ENCODE peak calls at places on chromosomes 1 and 21, in eight cellular contexts. One of them, this sample, is unnamed.

GRCh38 chr1:174968750-174969244 is 30.9 kb upstream of the CACYBP start:
- DNase-seq in A549: no peak
- DNase-seq in H9: no peak
- DNase-seq in upper lobe of right lung: no peak
- DNase-seq in esophagus squamous epithelium: no peak
- DNase-seq in testis: no peak
- DNase-seq in HAP-1: no peak
- DNase-seq in IMR-90: peak; percentile 57
- DNase-seq in this sample: no peak

GRCh38 chr1:154629160-154630073 is 21.4 kb upstream of the ADAR start:
- DNase-seq in A549: no peak
- DNase-seq in H9: no peak
- DNase-seq in upper lobe of right lung: no peak
- DNase-seq in esophagus squamous epithelium: no peak
- DNase-seq in testis: no peak
- DNase-seq in HAP-1: no peak
- DNase-seq in IMR-90: peak; percentile 65
- DNase-seq in this sample: no peak

GRCh38 chr1:90712153-90712930 is 4.8 kb downstream of the BARHL2 start:
- DNase-seq in A549: no peak
- DNase-seq in H9: peak; percentile 39
- DNase-seq in upper lobe of right lung: no peak
- DNase-seq in esophagus squamous epithelium: no peak
- DNase-seq in testis: no peak
- DNase-seq in HAP-1: no peak
- DNase-seq in IMR-90: no peak
- DNase-seq in this sample: peak; percentile 63

GRCh38 chr1:27142464-27142863 is 12.5 kb downstream of the SLC9A1 start:
- DNase-seq in A549: no peak
- DNase-seq in H9: peak; percentile 62
- DNase-seq in upper lobe of right lung: no peak
- DNase-seq in esophagus squamous epithelium: no peak
- DNase-seq in testis: no peak
- DNase-seq in HAP-1: no peak
- DNase-seq in IMR-90: no peak
- DNase-seq in this sample: no peak

GRCh38 chr1:6393400-6394187 is at the start of gene ACOT7:
- DNase-seq in A549: peak; percentile 68
- DNase-seq in H9: peak; percentile 90
- DNase-seq in upper lobe of right lung: peak; percentile 95
- DNase-seq in esophagus squamous epithelium: peak; percentile 40
- DNase-seq in testis: peak; percentile 94
- DNase-seq in HAP-1: peak; percentile 93
- DNase-seq in IMR-90: peak; percentile 78
- DNase-seq in this sample: peak; percentile 95

GRCh38 chr1:36172017-36172747 is 16.2 kb downstream of the MAP7D1 start:
- DNase-seq in A549: no peak
- DNase-seq in H9: no peak
- DNase-seq in upper lobe of right lung: no peak
- DNase-seq in esophagus squamous epithelium: no peak
- DNase-seq in testis: no peak
- DNase-seq in HAP-1: no peak
- DNase-seq in IMR-90: no peak
- DNase-seq in this sample: no peak

GRCh38 chr21:46096997-46097825 is 701 bp upstream of the COL6A2 start:
- DNase-seq in A549: no peak
- DNase-seq in H9: peak; percentile 44
- DNase-seq in upper lobe of right lung: peak; percentile 62
- DNase-seq in esophagus squamous epithelium: no peak
- DNase-seq in testis: peak; percentile 13
- DNase-seq in HAP-1: peak; percentile 27
- DNase-seq in IMR-90: no peak
- DNase-seq in this sample: no peak

GRCh38 chr1:26003262-26003661 is 5.4 kb upstream of the PAFAH2 start:
- DNase-seq in A549: no peak
- DNase-seq in H9: no peak
- DNase-seq in upper lobe of right lung: no peak
- DNase-seq in esophagus squamous epithelium: no peak
- DNase-seq in testis: no peak
- DNase-seq in HAP-1: no peak
- DNase-seq in IMR-90: no peak
- DNase-seq in this sample: no peak

GRCh38 chr1:186188004-186188539 is 187.0 kb downstream of the TPR start:
- DNase-seq in A549: peak; percentile 40
- DNase-seq in H9: no peak
- DNase-seq in upper lobe of right lung: no peak
- DNase-seq in esophagus squamous epithelium: no peak
- DNase-seq in testis: no peak
- DNase-seq in HAP-1: no peak
- DNase-seq in IMR-90: peak; percentile 94
- DNase-seq in this sample: no peak

GRCh38 chr1:3368059-3368458 is 86.4 kb upstream of the ARHGEF16 start:
- DNase-seq in A549: no peak
- DNase-seq in H9: no peak
- DNase-seq in upper lobe of right lung: no peak
- DNase-seq in esophagus squamous epithelium: no peak
- DNase-seq in testis: no peak
- DNase-seq in HAP-1: no peak
- DNase-seq in IMR-90: no peak
- DNase-seq in this sample: no peak
- H3K9me3 ChIP-seq in A549: no peaks in the 10 kb centered on the region
- H3K9me3 ChIP-seq in H9: no peaks in the 10 kb centered on the region
- H3K9me3 ChIP-seq in upper lobe of right lung: no peaks in the 10 kb centered on the region
- H3K9me3 ChIP-seq in esophagus squamous epithelium: no peaks in the 10 kb centered on the region
- H3K9me3 ChIP-seq in testis: no peaks in the 10 kb centered on the region
- H3K9me3 ChIP-seq in HAP-1: no peaks in the 10 kb centered on the region
- H3K9me3 ChIP-seq in IMR-90: no peaks in the 10 kb centered on the region
- H3K9me3 ChIP-seq in this sample: no peaks in the 10 kb centered on the region

GRCh38 chr1:151858886-151859665 is 5.6 kb upstream of the THEM5 start:
- DNase-seq in A549: no peak
- DNase-seq in H9: no peak
- DNase-seq in upper lobe of right lung: no peak
- DNase-seq in esophagus squamous epithelium: no peak
- DNase-seq in testis: no peak
- DNase-seq in HAP-1: no peak
- DNase-seq in IMR-90: no peak
- DNase-seq in this sample: no peak
- H3K9me3 ChIP-seq in A549: no peaks in the 10 kb centered on the region
- H3K9me3 ChIP-seq in H9: no peaks in the 10 kb centered on the region
- H3K9me3 ChIP-seq in upper lobe of right lung: no peaks in the 10 kb centered on the region
- H3K9me3 ChIP-seq in esophagus squamous epithelium: no peaks in the 10 kb centered on the region
- H3K9me3 ChIP-seq in testis: no peaks in the 10 kb centered on the region
- H3K9me3 ChIP-seq in HAP-1: no peaks in the 10 kb centered on the region
- H3K9me3 ChIP-seq in IMR-90: no peaks in the 10 kb centered on the region
- H3K9me3 ChIP-seq in this sample: no peaks in the 10 kb centered on the region

GRCh38 chr21:40208206-40208950 is 341.1 kb downstream of the PCP4 start:
- DNase-seq in A549: no peak
- DNase-seq in H9: no peak
- DNase-seq in upper lobe of right lung: no peak
- DNase-seq in esophagus squamous epithelium: no peak
- DNase-seq in testis: no peak
- DNase-seq in HAP-1: no peak
- DNase-seq in IMR-90: no peak
- DNase-seq in this sample: no peak
- H3K9me3 ChIP-seq in A549: no peaks in the 10 kb centered on the region
- H3K9me3 ChIP-seq in H9: no peaks in the 10 kb centered on the region
- H3K9me3 ChIP-seq in upper lobe of right lung: no peaks in the 10 kb centered on the region
- H3K9me3 ChIP-seq in esophagus squamous epithelium: no peaks in the 10 kb centered on the region
- H3K9me3 ChIP-seq in testis: no peaks in the 10 kb centered on the region
- H3K9me3 ChIP-seq in HAP-1: no peaks in the 10 kb centered on the region
- H3K9me3 ChIP-seq in IMR-90: peaks cover 26% of the 10 kb centered on the region
- H3K9me3 ChIP-seq in this sample: no peaks in the 10 kb centered on the region

GRCh38 chr1:3955196-3955772 is 55.2 kb upstream of the C1orf174 start:
- DNase-seq in A549: no peak
- DNase-seq in H9: no peak
- DNase-seq in upper lobe of right lung: no peak
- DNase-seq in esophagus squamous epithelium: no peak
- DNase-seq in testis: no peak
- DNase-seq in HAP-1: no peak
- DNase-seq in IMR-90: no peak
- DNase-seq in this sample: no peak
- H3K9me3 ChIP-seq in A549: no peaks in the 10 kb centered on the region
- H3K9me3 ChIP-seq in H9: no peaks in the 10 kb centered on the region
- H3K9me3 ChIP-seq in upper lobe of right lung: no peaks in the 10 kb centered on the region
- H3K9me3 ChIP-seq in esophagus squamous epithelium: no peaks in the 10 kb centered on the region
- H3K9me3 ChIP-seq in testis: no peaks in the 10 kb centered on the region
- H3K9me3 ChIP-seq in HAP-1: no peaks in the 10 kb centered on the region
- H3K9me3 ChIP-seq in IMR-90: peaks cover 41% of the 10 kb centered on the region
- H3K9me3 ChIP-seq in this sample: no peaks in the 10 kb centered on the region

DNA sequence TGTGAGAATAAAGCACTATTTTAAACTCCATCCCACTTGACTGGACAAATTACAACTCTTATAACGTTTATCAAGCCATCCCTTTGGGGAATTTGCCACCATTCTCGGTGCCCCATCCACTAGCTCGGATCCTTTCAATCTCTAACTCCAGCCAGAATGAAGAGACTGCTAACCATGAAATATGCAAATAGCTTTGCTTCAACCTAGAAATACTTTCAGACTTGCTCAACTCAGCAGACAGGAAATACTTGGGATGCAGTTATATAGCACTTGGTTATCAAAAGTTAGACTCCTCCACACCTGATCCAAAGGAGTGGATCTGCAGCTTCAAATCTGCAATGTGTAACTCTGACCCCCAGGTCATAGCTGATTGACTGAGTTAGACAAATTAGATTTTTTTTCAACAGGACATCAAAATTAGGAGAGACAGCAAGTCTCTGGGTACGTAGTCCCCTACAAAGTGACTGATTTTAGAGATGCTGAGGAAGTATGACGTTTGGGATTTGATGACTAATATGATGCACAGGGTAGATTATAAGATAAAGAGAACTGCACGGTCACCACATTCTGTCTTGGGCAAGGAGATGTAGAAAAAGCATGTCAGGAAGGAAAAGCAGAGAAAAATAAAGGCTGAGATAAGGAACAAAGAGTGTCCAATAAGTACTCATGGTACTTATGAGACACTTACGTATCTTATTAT is 496.0 kb downstream of the AGBL4 start:
- DNase-seq in A549: no peak
- DNase-seq in H9: no peak
- DNase-seq in upper lobe of right lung: no peak
- DNase-seq in esophagus squamous epithelium: no peak
- DNase-seq in testis: no peak
- DNase-seq in HAP-1: no peak
- DNase-seq in IMR-90: no peak
- DNase-seq in this sample: no peak
- H3K9me3 ChIP-seq in A549: no peaks in the 10 kb centered on the region
- H3K9me3 ChIP-seq in H9: peaks cover 83% of the 10 kb centered on the region
- H3K9me3 ChIP-seq in upper lobe of right lung: no peaks in the 10 kb centered on the region
- H3K9me3 ChIP-seq in esophagus squamous epithelium: no peaks in the 10 kb centered on the region
- H3K9me3 ChIP-seq in testis: no peaks in the 10 kb centered on the region
- H3K9me3 ChIP-seq in HAP-1: no peaks in the 10 kb centered on the region
- H3K9me3 ChIP-seq in IMR-90: no peaks in the 10 kb centered on the region
- H3K9me3 ChIP-seq in this sample: peaks cover 25% of the 10 kb centered on the region

GRCh38 chr1:38497921-38498320 is 361.7 kb downstream of the RRAGC start:
- DNase-seq in A549: no peak
- DNase-seq in H9: no peak
- DNase-seq in upper lobe of right lung: no peak
- DNase-seq in esophagus squamous epithelium: no peak
- DNase-seq in testis: no peak
- DNase-seq in HAP-1: no peak
- DNase-seq in IMR-90: no peak
- DNase-seq in this sample: no peak
- H3K9me3 ChIP-seq in A549: no peaks in the 10 kb centered on the region
- H3K9me3 ChIP-seq in H9: no peaks in the 10 kb centered on the region
- H3K9me3 ChIP-seq in upper lobe of right lung: no peaks in the 10 kb centered on the region
- H3K9me3 ChIP-seq in esophagus squamous epithelium: no peaks in the 10 kb centered on the region
- H3K9me3 ChIP-seq in testis: no peaks in the 10 kb centered on the region
- H3K9me3 ChIP-seq in HAP-1: no peaks in the 10 kb centered on the region
- H3K9me3 ChIP-seq in IMR-90: no peaks in the 10 kb centered on the region
- H3K9me3 ChIP-seq in this sample: no peaks in the 10 kb centered on the region

GRCh38 chr1:3112526-3112925 is 43.5 kb downstream of the PRDM16 start:
- DNase-seq in A549: no peak
- DNase-seq in H9: no peak
- DNase-seq in upper lobe of right lung: no peak
- DNase-seq in esophagus squamous epithelium: no peak
- DNase-seq in testis: no peak
- DNase-seq in HAP-1: no peak
- DNase-seq in IMR-90: no peak
- DNase-seq in this sample: no peak
- H3K9me3 ChIP-seq in A549: no peaks in the 10 kb centered on the region
- H3K9me3 ChIP-seq in H9: no peaks in the 10 kb centered on the region
- H3K9me3 ChIP-seq in upper lobe of right lung: no peaks in the 10 kb centered on the region
- H3K9me3 ChIP-seq in esophagus squamous epithelium: peaks cover 8% of the 10 kb centered on the region
- H3K9me3 ChIP-seq in testis: no peaks in the 10 kb centered on the region
- H3K9me3 ChIP-seq in HAP-1: no peaks in the 10 kb centered on the region
- H3K9me3 ChIP-seq in IMR-90: peaks cover 41% of the 10 kb centered on the region
- H3K9me3 ChIP-seq in this sample: peaks cover 8% of the 10 kb centered on the region

GRCh38 chr1:31458287-31458896 is 45.4 kb downstream of the SERINC2 start:
- DNase-seq in A549: no peak
- DNase-seq in H9: no peak
- DNase-seq in upper lobe of right lung: no peak
- DNase-seq in esophagus squamous epithelium: no peak
- DNase-seq in testis: no peak
- DNase-seq in HAP-1: no peak
- DNase-seq in IMR-90: no peak
- DNase-seq in this sample: no peak

GRCh38 chr1:31460027-31460426 is 47.0 kb downstream of the SERINC2 start:
- DNase-seq in A549: no peak
- DNase-seq in H9: no peak
- DNase-seq in upper lobe of right lung: no peak
- DNase-seq in esophagus squamous epithelium: no peak
- DNase-seq in testis: no peak
- DNase-seq in HAP-1: no peak
- DNase-seq in IMR-90: peak; percentile 28
- DNase-seq in this sample: peak; percentile 68
- H3K9me3 ChIP-seq in A549: peaks cover 49% of the 10 kb centered on the region
- H3K9me3 ChIP-seq in H9: peaks cover 6% of the 10 kb centered on the region
- H3K9me3 ChIP-seq in upper lobe of right lung: peaks cover 21% of the 10 kb centered on the region
- H3K9me3 ChIP-seq in esophagus squamous epithelium: peaks cover 45% of the 10 kb centered on the region
- H3K9me3 ChIP-seq in testis: no peaks in the 10 kb centered on the region
- H3K9me3 ChIP-seq in HAP-1: peaks cover 8% of the 10 kb centered on the region
- H3K9me3 ChIP-seq in IMR-90: peaks cover 25% of the 10 kb centered on the region
- H3K9me3 ChIP-seq in this sample: no peaks in the 10 kb centered on the region

GRCh38 chr1:228242313-228242864 is 34.5 kb downstream of the OBSCN start:
- DNase-seq in A549: no peak
- DNase-seq in H9: no peak
- DNase-seq in upper lobe of right lung: no peak
- DNase-seq in esophagus squamous epithelium: no peak
- DNase-seq in testis: no peak
- DNase-seq in HAP-1: no peak
- DNase-seq in IMR-90: no peak
- DNase-seq in this sample: no peak
- H3K9me3 ChIP-seq in A549: peaks cover 76% of the 10 kb centered on the region
- H3K9me3 ChIP-seq in H9: peaks cover 36% of the 10 kb centered on the region
- H3K9me3 ChIP-seq in upper lobe of right lung: peaks cover 23% of the 10 kb centered on the region
- H3K9me3 ChIP-seq in esophagus squamous epithelium: peaks cover 66% of the 10 kb centered on the region
- H3K9me3 ChIP-seq in testis: no peaks in the 10 kb centered on the region
- H3K9me3 ChIP-seq in HAP-1: peaks cover 6% of the 10 kb centered on the region
- H3K9me3 ChIP-seq in IMR-90: peaks cover 46% of the 10 kb centered on the region
- H3K9me3 ChIP-seq in this sample: peaks cover 15% of the 10 kb centered on the region